ENCODE peak calls at places on chromosomes 5 and 9, in four cellular contexts. Z is PC-3, K is lower lobe of right lung, U is psoas muscle. E is an unnamed sample.

GRCh38 chr5:67032921-67033664 is 163.5 kb downstream of the CD180 start:
- DNase-seq in K (no peak), Z (no peak), U (no peak), E (no peak)

GRCh38 chr5:107381189-107381856 is 289.4 kb downstream of the EFNA5 start:
- DNase-seq in U (peak), K (no peak), Z (peak), E (no peak)

GRCh38 chr5:67299317-67299716 is 102.7 kb upstream of the CD180 start:
- DNase-seq in U (no peak), K (no peak), Z (no peak), E (no peak)

GRCh38 chr9:70614786-70615565 is 200.5 kb upstream of the KLF9 start:
- DNase-seq in U (no peak), Z (no peak), K (no peak), E (no peak)

GRCh38 chr5:32955814-32956213 is 244.7 kb downstream of the NPR3 start:
- DNase-seq in Z (no peak), U (no peak), K (no peak), E (no peak)

GRCh38 chr5:52989025-52989780 is at the start of gene ITGA2:
- DNase-seq in K (peak), Z (peak), U (peak), E (peak)

GRCh38 chr5:75519761-75520160 is 8.1 kb downstream of the POLK start:
- DNase-seq in K (no peak), Z (no peak), U (no peak), E (no peak)

GRCh38 chr9:134053941-134054761 is 13.7 kb downstream of the BRD3 start:
- DNase-seq in K (peak), U (no peak), Z (no peak), E (no peak)

GRCh38 chr5:172858990-172859811 is 25.1 kb downstream of the ERGIC1 start:
- DNase-seq in U (peak), K (peak), Z (peak), E (no peak)

GRCh38 chr5:147539053-147539452 is 29.2 kb upstream of the DPYSL3 start:
- DNase-seq in U (no peak), Z (peak), K (no peak), E (no peak)

GRCh38 chr5:61386062-61386800 is 54.2 kb downstream of the ZSWIM6 start:
- DNase-seq in U (no peak), Z (no peak), K (no peak), E (no peak)

GRCh38 chr9:108191065-108191464 is 664.7 kb downstream of the ACTL7B start:
- DNase-seq in U (no peak), K (no peak), Z (no peak), E (no peak)

GRCh38 chr9:25677301-25678146 is 720 bp downstream of the TUSC1 start:
- DNase-seq in K (peak), Z (peak), U (peak), E (peak)

GRCh38 chr5:36371366-36371765 is 69.7 kb upstream of the RANBP3L start:
- DNase-seq in K (no peak), U (no peak), Z (no peak), E (no peak)

GRCh38 chr5:132445930-132446329 is 44.6 kb downstream of the IRF1 start:
- DNase-seq in U (no peak), Z (no peak), K (no peak), E (no peak)

GRCh38 chr9:68540712-68541535 is at the start of gene TMEM252:
- DNase-seq in Z (no peak), U (no peak), K (no peak), E (no peak)

GRCh38 chr5:78561261-78561660 is 87.3 kb downstream of the LHFPL2 start:
- DNase-seq in K (no peak), U (no peak), Z (no peak), E (no peak)

GRCh38 chr9:127021664-127022337 is 100.6 kb downstream of the ANGPTL2 start:
- DNase-seq in Z (no peak), K (peak), U (peak), E (peak)

GRCh38 chr9:113581865-113582697 is 118.6 kb downstream of the RGS3 start:
- DNase-seq in U (peak), K (peak), Z (no peak), E (no peak)

GRCh38 chr5:43274435-43275114 is 38.6 kb downstream of the HMGCS1 start:
- DNase-seq in Z (no peak), U (no peak), K (no peak), E (no peak)

GRCh38 chr5:142749321-142749720 is 20.9 kb upstream of the ARHGAP26 start:
- DNase-seq in Z (peak), K (no peak), U (no peak), E (no peak)

GRCh38 chr9:126483468-126484056 is 130.2 kb upstream of the LMX1B start:
- DNase-seq in Z (no peak), U (no peak), K (peak), E (no peak)

GRCh38 chr9:15211160-15211993 is 95.6 kb downstream of the TTC39B start:
- DNase-seq in K (no peak), Z (peak), U (no peak), E (no peak)

DNA sequence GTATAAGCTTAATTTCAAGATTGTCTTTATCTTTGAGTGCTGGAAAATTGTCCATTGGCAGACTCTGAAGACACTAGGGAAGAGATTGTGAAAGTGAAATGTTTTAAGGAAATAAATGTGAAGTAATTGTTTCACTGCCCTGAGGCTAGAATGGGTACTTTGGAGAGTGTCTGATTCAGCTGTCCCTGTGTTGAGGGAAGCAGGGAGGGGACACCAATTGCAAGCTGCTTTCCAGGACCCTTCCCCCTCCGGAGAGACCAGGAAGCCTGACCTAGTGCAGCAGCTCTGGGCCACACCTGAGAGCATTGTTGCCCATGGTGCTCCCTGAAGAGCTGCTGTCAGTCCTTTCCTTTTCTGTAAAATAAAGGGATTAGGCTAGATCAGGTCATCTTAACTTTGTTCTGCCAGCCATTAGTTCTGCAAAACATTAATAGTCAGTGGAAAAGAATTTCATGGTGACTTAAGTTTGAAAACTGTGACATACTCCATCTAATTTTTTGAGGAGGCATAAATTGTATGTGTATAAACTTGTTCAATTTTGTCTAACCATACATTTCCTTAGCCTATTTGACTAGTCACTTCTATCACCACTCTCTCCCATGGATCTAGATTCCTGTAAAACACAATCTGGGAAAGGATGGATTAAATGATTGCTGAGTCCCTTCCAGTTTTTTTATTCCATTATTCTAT is 18.8 kb downstream of the MAP1B start:
- DNase-seq in Z (no peak), K (no peak), U (no peak), E (no peak)
- TF ChIP-seq CTCF in Z (no peak), K (no peak), U (no peak), E (no peak)

DNA sequence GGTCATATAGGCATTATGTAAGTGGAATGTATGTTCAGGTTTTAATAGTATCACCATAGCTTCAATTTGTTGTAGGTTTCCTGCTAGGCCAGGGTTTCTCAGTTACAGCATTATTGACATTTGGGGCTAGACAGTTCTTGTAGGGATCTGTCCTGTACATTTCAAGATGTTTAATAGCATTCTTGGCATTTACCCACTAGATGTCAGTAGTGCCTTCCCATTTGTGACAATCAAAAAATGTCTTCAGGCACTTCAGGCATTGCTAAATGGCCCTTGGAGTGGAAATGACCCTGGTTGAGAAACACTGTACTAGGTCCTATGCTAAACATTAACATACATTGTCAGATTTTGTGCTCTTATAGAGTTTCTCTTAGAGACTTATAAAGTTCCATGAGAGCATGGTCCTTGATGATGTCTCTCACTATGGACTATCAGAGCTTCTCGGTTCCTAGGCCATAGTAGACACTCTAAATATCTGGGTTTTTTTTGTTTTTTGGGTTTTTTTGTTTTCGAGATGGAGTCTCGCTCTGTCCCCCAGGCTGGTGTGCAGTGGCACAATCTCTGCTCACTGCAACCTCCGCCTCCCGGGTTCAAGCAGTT is 1.4 kb downstream of the KIF20A start:
- DNase-seq in U (no peak), K (no peak), Z (peak), E (no peak)
- TF ChIP-seq CTCF in U (no peak), K (no peak), Z (peak), E (peak)

GRCh38 chr9:87703636-87704276 is 22.2 kb upstream of the CTSL start:
- DNase-seq in Z (peak), K (no peak), U (no peak), E (no peak)

GRCh38 chr9:87702921-87703320 is 23.0 kb upstream of the CTSL start:
- DNase-seq in K (no peak), U (no peak), Z (peak), E (no peak)

GRCh38 chr9:87699835-87700234 is 26.1 kb upstream of the CTSL start:
- DNase-seq in Z (peak), U (no peak), K (no peak), E (no peak)

GRCh38 chr9:87701931-87702421 is 23.9 kb upstream of the CTSL start:
- DNase-seq in K (no peak), U (no peak), Z (no peak), E (no peak)

GRCh38 chr9:87701491-87701890 is 24.4 kb upstream of the CTSL start:
- DNase-seq in Z (no peak), U (no peak), K (no peak), E (no peak)
- TF ChIP-seq CTCF in Z (no peak), U (no peak), K (no peak), E (no peak)

GRCh38 chr5:7824995-7825394 is 25.9 kb downstream of the CFAP90 start:
- DNase-seq in Z (no peak), U (no peak), K (no peak), E (no peak)

GRCh38 chr5:7828269-7828668 is 22.7 kb downstream of the CFAP90 start:
- DNase-seq in K (no peak), Z (no peak), U (no peak), E (no peak)

GRCh38 chr5:7823601-7824000 is 27.3 kb downstream of the CFAP90 start:
- DNase-seq in U (no peak), K (no peak), Z (no peak), E (no peak)

GRCh38 chr5:7825630-7826029 is 25.3 kb downstream of the CFAP90 start:
- DNase-seq in K (no peak), U (no peak), Z (no peak), E (no peak)

DNA sequence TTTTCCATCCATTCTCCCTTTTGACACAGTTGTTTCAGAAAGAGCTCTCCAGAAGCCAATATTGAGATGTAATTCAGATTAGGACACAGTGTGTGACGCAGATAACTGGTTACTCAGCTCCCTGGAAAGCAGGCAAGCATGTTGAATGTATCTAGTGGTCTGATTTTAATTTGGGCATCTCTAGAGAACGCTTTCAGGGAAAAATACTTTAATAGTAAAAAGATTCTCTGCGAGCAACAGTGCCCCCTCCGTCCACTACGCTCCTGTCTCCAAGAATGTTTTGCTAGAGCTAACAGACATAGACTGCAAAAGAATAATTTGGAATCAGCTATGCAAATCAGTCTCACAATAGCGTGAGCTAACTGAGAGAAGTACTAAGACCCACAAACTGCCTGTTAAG is 23.3 kb downstream of the CFAP90 start:
- DNase-seq in K (no peak), U (no peak), Z (no peak), E (no peak)
- TF ChIP-seq CTCF in K (no peak), U (no peak), Z (peak), E (no peak)

GRCh38 chr5:149730620-149731331 is 666 bp downstream of the PPARGC1B start:
- DNase-seq in Z (peak), U (peak), K (peak), E (no peak)
- TF ChIP-seq CTCF in Z (peak), U (no peak), K (no peak), E (no peak)

GRCh38 chr5:127298623-127299022 is 8.0 kb downstream of the MEGF10 start:
- DNase-seq in Z (no peak), K (no peak), U (no peak), E (no peak)

GRCh38 chr5:127297348-127298035 is 6.9 kb downstream of the MEGF10 start:
- DNase-seq in Z (no peak), U (no peak), K (no peak), E (no peak)

GRCh38 chr5:127302509-127302908 is 11.9 kb downstream of the MEGF10 start:
- DNase-seq in K (no peak), Z (no peak), U (no peak), E (no peak)

GRCh38 chr5:127298036-127298429 is 7.4 kb downstream of the MEGF10 start:
- DNase-seq in K (no peak), Z (no peak), U (no peak), E (no peak)

GRCh38 chr5:127299678-127300077 is 9.1 kb downstream of the MEGF10 start:
- DNase-seq in U (no peak), Z (no peak), K (no peak), E (no peak)
- TF ChIP-seq CTCF in U (peak), Z (no peak), K (no peak), E (no peak)

GRCh38 chr5:102154291-102154690 is 141.8 kb downstream of the SLCO4C1 start:
- DNase-seq in K (no peak), U (no peak), Z (no peak), E (no peak)

GRCh38 chr5:102152906-102153787 is 142.9 kb downstream of the SLCO4C1 start:
- DNase-seq in K (no peak), U (no peak), Z (peak), E (no peak)
- TF ChIP-seq CTCF in K (peak), U (no peak), Z (peak), E (peak)

GRCh38 chr5:93875693-93876092 is 134.3 kb upstream of the POU5F2 start:
- DNase-seq in U (no peak), K (no peak), Z (no peak), E (no peak)
- TF ChIP-seq CTCF in U (no peak), K (no peak), Z (peak), E (no peak)

DNA sequence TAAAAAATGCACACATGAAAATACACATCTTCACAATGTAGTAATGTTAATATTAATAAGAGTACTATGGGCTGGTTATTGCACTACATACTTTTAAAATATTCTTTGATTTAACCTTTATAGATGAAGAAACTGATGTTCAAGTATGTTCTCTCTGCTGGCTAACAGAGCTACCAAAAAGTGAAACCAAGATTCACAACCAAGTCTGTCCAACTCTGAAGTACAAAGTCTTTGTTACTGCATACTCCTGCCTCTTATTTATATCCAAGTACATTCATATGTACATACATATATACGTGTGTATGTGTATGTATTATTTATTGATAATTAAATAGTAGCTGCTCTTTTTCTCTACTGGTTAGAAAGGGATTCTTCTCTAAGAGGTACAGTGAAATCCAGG is 325.6 kb downstream of the BNC2 start:
- DNase-seq in U (no peak), K (no peak), Z (no peak), E (no peak)
- TF ChIP-seq CTCF in U (no peak), K (no peak), Z (no peak), E (no peak)

DNA sequence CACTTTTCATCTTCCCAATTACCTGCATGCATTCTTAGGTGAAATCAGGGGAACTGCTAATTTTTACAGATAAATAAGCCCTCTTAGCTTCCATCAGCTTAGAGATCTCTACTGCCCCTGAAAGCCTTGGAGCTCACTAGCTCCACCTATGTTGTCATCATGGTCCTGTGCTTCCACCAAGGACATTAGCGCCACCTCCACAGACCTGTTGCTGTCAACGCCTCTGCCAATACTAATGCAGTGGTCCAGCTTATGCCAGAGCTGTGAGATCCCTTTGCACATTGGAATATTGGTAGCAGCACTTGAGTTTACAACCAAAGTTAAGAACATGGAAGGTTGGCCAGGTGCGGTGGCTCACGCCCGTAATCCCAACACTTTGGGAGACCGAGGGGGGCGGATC is 7.7 kb upstream of the SHISAL2B start:
- DNase-seq in Z (no peak), K (no peak), U (no peak), E (no peak)
- TF ChIP-seq CTCF in Z (peak), K (no peak), U (no peak), E (peak)

E was measured in D721Med.